ENCODE peak calls at places on chromosomes 11 and 22, in four cellular contexts. E, X, W and B are unnamed samples. For H3K4me1, the result is how much of the 10 kb centered on the place peaks cover.

GRCh38 chr11:17602105-17603001 is 55.3 kb downstream of the OTOG start:
- DNase-seq in X (no peak), W (no peak), E (no peak), B (no peak)

GRCh38 chr22:19177164-19178064 is 1.1 kb downstream of the SLC25A1 start:
- DNase-seq in E (no peak), X (no peak), W (no peak), B (no peak)

GRCh38 chr11:80155412-80156017 is 714.7 kb upstream of the TENM4 start:
- DNase-seq in E (peak), X (peak), W (peak), B (peak)

GRCh38 chr11:72075109-72075508 is 5.2 kb downstream of the NUMA1 start:
- DNase-seq in E (peak), X (peak), W (no peak), B (no peak)

GRCh38 chr11:8357891-8358566 is 94.4 kb upstream of the LMO1 start:
- DNase-seq in W (no peak), X (no peak), E (no peak), B (no peak)

GRCh38 chr11:22359295-22359694 is 21.1 kb downstream of the SLC17A6 start:
- DNase-seq in X (no peak), W (no peak), E (no peak), B (no peak)

GRCh38 chr22:48209473-48210271 is 1447.2 kb downstream of the TBC1D22A start:
- DNase-seq in W (no peak), X (no peak), E (no peak), B (no peak)

GRCh38 chr11:61983419-61983818 is 16.0 kb upstream of the FTH1 start:
- DNase-seq in E (no peak), W (no peak), X (no peak), B (no peak)

GRCh38 chr11:128318856-128319474 is 268.4 kb downstream of the ETS1 start:
- DNase-seq in E (no peak), X (no peak), W (no peak), B (peak)

GRCh38 chr22:26656896-26657851 is at the start of gene MIAT:
- DNase-seq in X (peak), W (no peak), E (no peak), B (peak)

GRCh38 chr11:13970986-13971385 is 8.5 kb downstream of the SPON1 start:
- DNase-seq in X (no peak), W (peak), E (peak), B (no peak)

GRCh38 chr11:101867951-101868350 is 46.9 kb upstream of the CEP126 start:
- DNase-seq in E (peak), X (no peak), W (no peak), B (peak)

GRCh38 chr11:57391546-57391945 is 1.1 kb upstream of the PRG2 start:
- DNase-seq in E (no peak), X (no peak), W (no peak), B (no peak)

GRCh38 chr11:21564813-21565212 is 628.1 kb upstream of the ANO5 start:
- DNase-seq in E (peak), X (no peak), W (no peak), B (no peak)

GRCh38 chr22:26610983-26611382 is 6.8 kb downstream of the CRYBB1 start:
- DNase-seq in E (peak), W (no peak), X (no peak), B (peak)

GRCh38 chr11:8249482-8249881 is 14.2 kb downstream of the LMO1 start:
- DNase-seq in X (no peak), E (no peak), W (no peak), B (no peak)

GRCh38 chr11:118631109-118631508 is 23.7 kb downstream of the PHLDB1 start:
- DNase-seq in X (no peak), E (no peak), W (no peak), B (no peak)

GRCh38 chr11:114236829-114237228 is 59.4 kb upstream of the NNMT start:
- DNase-seq in W (no peak), X (no peak), E (no peak), B (no peak)

GRCh38 chr11:21511835-21512440 is 680.9 kb upstream of the ANO5 start:
- DNase-seq in E (peak), W (peak), X (peak), B (no peak)

GRCh38 chr22:23159287-23159622 is 14.0 kb downstream of the RAB36 start:
- DNase-seq in W (no peak), E (no peak), X (no peak), B (no peak)

DNA sequence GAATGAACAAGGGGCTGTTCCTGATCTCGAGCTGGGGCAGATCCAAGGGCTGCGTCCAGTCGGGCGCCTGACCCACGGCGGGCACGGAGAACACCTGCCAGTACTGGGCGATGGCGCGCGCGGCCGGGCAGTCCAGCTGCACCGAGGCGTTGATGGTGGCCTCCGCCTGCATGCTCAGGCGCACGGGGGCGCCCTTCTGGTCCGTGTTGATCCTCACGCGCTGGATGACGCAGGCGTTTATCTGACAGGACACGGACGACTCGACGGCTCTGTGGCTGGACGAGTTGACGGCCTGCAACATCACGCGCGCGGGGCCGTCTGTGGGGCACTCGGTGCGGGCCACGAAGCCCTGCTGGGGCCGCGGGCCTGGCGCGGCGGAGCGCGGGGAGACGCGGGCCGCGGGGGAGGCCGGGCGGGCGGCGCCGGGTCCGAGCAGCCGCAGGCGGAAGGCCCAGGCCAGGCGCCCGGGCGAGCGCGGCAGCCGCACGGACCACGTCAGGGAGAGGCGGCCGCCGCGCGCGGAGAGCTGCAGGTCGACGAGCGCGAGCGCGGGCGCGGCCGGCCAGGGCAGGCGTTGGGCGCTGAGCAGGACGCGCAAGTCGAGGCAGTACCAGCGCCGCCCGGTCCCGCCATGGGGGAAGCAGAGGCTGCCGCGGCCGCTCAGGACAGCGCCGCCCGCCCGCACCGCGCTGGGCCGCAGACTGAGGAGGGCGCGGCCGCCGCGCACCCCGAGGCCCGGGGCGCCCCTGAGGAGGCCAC is 515 bp downstream of the PKDREJ start:
- DNase-seq in E (no peak), X (no peak), W (no peak), B (peak)
- TF ChIP-seq CTCF in E (no peak), X (no peak), W (no peak), B (peak)

GRCh38 chr11:64863381-64864060 is 14.9 kb downstream of the EHD1 start:
- DNase-seq in X (no peak), W (no peak), E (no peak), B (no peak)
- H3K4me1 ChIP-seq in X (under half), W (under half), E (under half), B (under half)

GRCh38 chr11:115360186-115360824 is 143.9 kb downstream of the CADM1 start:
- DNase-seq in X (no peak), W (no peak), E (no peak), B (peak)
- TF ChIP-seq MAZ in X (no peak), W (no peak), E (no peak), B (no peak)

GRCh38 chr11:66267379-66268209 is 845 bp upstream of the RAB1B start:
- DNase-seq in X (peak), E (peak), W (peak), B (peak)

GRCh38 chr11:66268210-66268952 is at the start of gene RAB1B:
- DNase-seq in X (peak), W (peak), E (peak), B (peak)

GRCh38 chr11:66266378-66267038 is 1.9 kb upstream of the RAB1B start:
- DNase-seq in E (no peak), X (no peak), W (no peak), B (no peak)

GRCh38 chr11:66265531-66266377 is 2.7 kb upstream of the RAB1B start:
- DNase-seq in X (no peak), W (no peak), E (no peak), B (no peak)

DNA sequence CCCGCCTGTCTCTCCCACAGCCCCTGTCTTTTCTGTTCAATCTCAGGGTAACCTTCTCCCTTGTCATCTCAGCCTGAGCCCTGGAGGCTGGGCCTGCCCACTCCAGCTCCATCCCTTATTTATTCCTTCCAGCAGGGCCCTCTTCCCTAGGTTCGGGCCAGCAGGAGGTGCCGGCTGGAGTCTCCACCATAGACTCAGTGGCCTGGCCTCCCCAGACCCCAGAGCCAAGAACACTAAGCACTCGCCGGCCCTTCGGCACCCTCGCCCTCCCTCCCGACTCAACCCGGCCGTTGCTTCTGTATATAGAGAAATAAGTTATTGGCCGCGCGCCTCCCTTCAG is 1.4 kb upstream of the RAB1B start:
- DNase-seq in W (no peak), E (peak), X (no peak), B (no peak)
- TF ChIP-seq CTCF in W (no peak), E (no peak), X (peak), B (no peak)

GRCh38 chr11:111923351-111923788 is 4.7 kb downstream of the C11orf52 start:
- DNase-seq in E (no peak), W (peak), X (no peak), B (peak)
- H3K4me1 ChIP-seq in E (under half), W (half or more), X (under half), B (under half)

GRCh38 chr11:44519989-44520737 is 45.3 kb upstream of the CD82 start:
- DNase-seq in E (no peak), W (no peak), X (no peak), B (no peak)
- TF ChIP-seq MAZ in E (no peak), W (no peak), X (no peak), B (no peak)